ENCODE peak calls at places on chromosomes 6 and 20, in seven cellular contexts. One of them, this sample, is unnamed.
A peak's percentile ranks its signal among the peaks of the same experiment; 100 is the strongest.

GRCh38 chr6:56448056-56448455 is 194.6 kb downstream of the DST start:
- DNase-seq in HFF-Myc: no peak
- DNase-seq in GM18507: no peak
- DNase-seq in GM20000: no peak
- DNase-seq in bronchial epithelial cell: no peak
- DNase-seq in skeletal muscle cell: no peak
- DNase-seq in fibroblast of pulmonary artery: no peak
- DNase-seq in this sample: no peak

GRCh38 chr20:32018269-32019155 is 8.3 kb downstream of the CCM2L start:
- DNase-seq in GM20000: peak; percentile 81
- DNase-seq in bronchial epithelial cell: no peak
- DNase-seq in skeletal muscle cell: no peak
- DNase-seq in GM18507: no peak
- DNase-seq in HFF-Myc: no peak
- DNase-seq in fibroblast of pulmonary artery: no peak
- DNase-seq in this sample: peak; percentile 71

GRCh38 chr6:51738614-51739013 is 348.8 kb downstream of the PKHD1 start:
- DNase-seq in GM18507: no peak
- DNase-seq in GM20000: no peak
- DNase-seq in bronchial epithelial cell: no peak
- DNase-seq in fibroblast of pulmonary artery: no peak
- DNase-seq in skeletal muscle cell: no peak
- DNase-seq in HFF-Myc: no peak
- DNase-seq in this sample: no peak

GRCh38 chr20:63096681-63097335 is 90.0 kb upstream of the BHLHE23 start:
- DNase-seq in bronchial epithelial cell: no peak
- DNase-seq in skeletal muscle cell: no peak
- DNase-seq in fibroblast of pulmonary artery: no peak
- DNase-seq in GM18507: no peak
- DNase-seq in HFF-Myc: no peak
- DNase-seq in GM20000: no peak
- DNase-seq in this sample: peak; percentile 13

GRCh38 chr20:2984956-2985661 is 58.3 kb upstream of the GNRH2 start:
- DNase-seq in GM20000: no peak
- DNase-seq in GM18507: no peak
- DNase-seq in bronchial epithelial cell: peak; percentile 73
- DNase-seq in HFF-Myc: peak; percentile 22
- DNase-seq in skeletal muscle cell: peak; percentile 42
- DNase-seq in fibroblast of pulmonary artery: peak; percentile 55
- DNase-seq in this sample: no peak

GRCh38 chr6:167930300-167930699 is 67.2 kb upstream of the KIF25 start:
- DNase-seq in fibroblast of pulmonary artery: peak; percentile 16
- DNase-seq in GM20000: no peak
- DNase-seq in GM18507: no peak
- DNase-seq in HFF-Myc: no peak
- DNase-seq in bronchial epithelial cell: no peak
- DNase-seq in skeletal muscle cell: no peak
- DNase-seq in this sample: no peak

GRCh38 chr6:14550410-14550809 is 432.8 kb downstream of the CD83 start:
- DNase-seq in HFF-Myc: no peak
- DNase-seq in bronchial epithelial cell: no peak
- DNase-seq in fibroblast of pulmonary artery: no peak
- DNase-seq in skeletal muscle cell: no peak
- DNase-seq in GM20000: no peak
- DNase-seq in GM18507: no peak
- DNase-seq in this sample: no peak

GRCh38 chr6:70375882-70376281 is 37.4 kb upstream of the FAM135A start:
- DNase-seq in GM18507: no peak
- DNase-seq in bronchial epithelial cell: no peak
- DNase-seq in skeletal muscle cell: no peak
- DNase-seq in GM20000: no peak
- DNase-seq in fibroblast of pulmonary artery: no peak
- DNase-seq in HFF-Myc: no peak
- DNase-seq in this sample: no peak

GRCh38 chr6:142316791-142317368 is 15.1 kb downstream of the ADGRG6 start:
- DNase-seq in GM20000: no peak
- DNase-seq in GM18507: no peak
- DNase-seq in HFF-Myc: no peak
- DNase-seq in fibroblast of pulmonary artery: no peak
- DNase-seq in skeletal muscle cell: no peak
- DNase-seq in bronchial epithelial cell: no peak
- DNase-seq in this sample: no peak

GRCh38 chr20:13554706-13555105 is 84.0 kb downstream of the TASP1 start:
- DNase-seq in HFF-Myc: no peak
- DNase-seq in fibroblast of pulmonary artery: peak; percentile 14
- DNase-seq in GM20000: no peak
- DNase-seq in bronchial epithelial cell: peak; percentile 64
- DNase-seq in skeletal muscle cell: no peak
- DNase-seq in GM18507: no peak
- DNase-seq in this sample: no peak

GRCh38 chr20:43916875-43917371 is 2.3 kb downstream of the TOX2 start:
- DNase-seq in GM18507: no peak
- DNase-seq in fibroblast of pulmonary artery: peak; percentile 24
- DNase-seq in skeletal muscle cell: no peak
- DNase-seq in bronchial epithelial cell: no peak
- DNase-seq in GM20000: peak; percentile 53
- DNase-seq in HFF-Myc: no peak
- DNase-seq in this sample: no peak

This sample was measured in omental fat pad.